ENCODE peak calls at places on chromosomes 11 and 22, in nine cellular contexts. S is GM12878; N is sigmoid colon; Y is CD8-positive, alpha-beta T cell; A is effector memory CD4-positive, alpha-beta T cell; P is right lobe of liver; H is CD8-positive, alpha-beta memory T cell; E is kidney; I is GM12865. K is an unnamed sample.
A peak's percentile ranks its signal among the peaks of the same experiment; 100 is the strongest.

GRCh38 chr22:46798366-46799057 is 36.1 kb downstream of the TBC1D22A start:
- DNase-seq in S (no peak), E (peak; percentile 92), A (peak; percentile 28), Y (peak; percentile 58), H (peak; percentile 51), N (peak; percentile 77), I (peak; percentile 82), P (peak; percentile 87), K (peak; percentile 75)

GRCh38 chr22:41417622-41418390 is 28.8 kb downstream of the TOB2 start:
- DNase-seq in P (peak; percentile 95), Y (no peak), S (no peak), A (no peak), N (peak; percentile 99), H (no peak), E (peak; percentile 97), I (no peak), K (no peak)

GRCh38 chr11:134634897-134635831 is 223.1 kb upstream of the B3GAT1 start:
- DNase-seq in E (peak; percentile 41), N (no peak), I (no peak), P (no peak), H (no peak), A (no peak), Y (no peak), S (no peak), K (no peak)

GRCh38 chr22:30062934-30063333 is 17.3 kb upstream of the HORMAD2 start:
- DNase-seq in I (no peak), E (no peak), N (no peak), H (no peak), P (no peak), Y (no peak), A (no peak), S (no peak), K (no peak)

GRCh38 chr11:125457814-125458343 is 38.2 kb downstream of the FEZ1 start:
- DNase-seq in N (peak; percentile 77), S (no peak), E (peak; percentile 82), Y (no peak), P (peak; percentile 35), I (no peak), A (no peak), H (no peak), K (peak; percentile 16)

GRCh38 chr11:63939351-63939920 is 634 bp downstream of the NAA40 start:
- DNase-seq in A (no peak), I (no peak), S (no peak), H (no peak), P (no peak), E (no peak), Y (no peak), N (no peak), K (peak; percentile 44)

GRCh38 chr11:59668188-59668949 is 468 bp downstream of the PATL1 start:
- DNase-seq in Y (no peak), I (peak; percentile 77), P (peak; percentile 70), S (no peak), A (peak; percentile 74), N (peak; percentile 86), H (no peak), E (peak; percentile 88), K (peak; percentile 63)

GRCh38 chr11:8638300-8638699 is 44.2 kb downstream of the TRIM66 start:
- DNase-seq in N (no peak), A (no peak), E (no peak), H (no peak), S (no peak), I (no peak), P (no peak), Y (no peak), K (peak; percentile 27)

DNA sequence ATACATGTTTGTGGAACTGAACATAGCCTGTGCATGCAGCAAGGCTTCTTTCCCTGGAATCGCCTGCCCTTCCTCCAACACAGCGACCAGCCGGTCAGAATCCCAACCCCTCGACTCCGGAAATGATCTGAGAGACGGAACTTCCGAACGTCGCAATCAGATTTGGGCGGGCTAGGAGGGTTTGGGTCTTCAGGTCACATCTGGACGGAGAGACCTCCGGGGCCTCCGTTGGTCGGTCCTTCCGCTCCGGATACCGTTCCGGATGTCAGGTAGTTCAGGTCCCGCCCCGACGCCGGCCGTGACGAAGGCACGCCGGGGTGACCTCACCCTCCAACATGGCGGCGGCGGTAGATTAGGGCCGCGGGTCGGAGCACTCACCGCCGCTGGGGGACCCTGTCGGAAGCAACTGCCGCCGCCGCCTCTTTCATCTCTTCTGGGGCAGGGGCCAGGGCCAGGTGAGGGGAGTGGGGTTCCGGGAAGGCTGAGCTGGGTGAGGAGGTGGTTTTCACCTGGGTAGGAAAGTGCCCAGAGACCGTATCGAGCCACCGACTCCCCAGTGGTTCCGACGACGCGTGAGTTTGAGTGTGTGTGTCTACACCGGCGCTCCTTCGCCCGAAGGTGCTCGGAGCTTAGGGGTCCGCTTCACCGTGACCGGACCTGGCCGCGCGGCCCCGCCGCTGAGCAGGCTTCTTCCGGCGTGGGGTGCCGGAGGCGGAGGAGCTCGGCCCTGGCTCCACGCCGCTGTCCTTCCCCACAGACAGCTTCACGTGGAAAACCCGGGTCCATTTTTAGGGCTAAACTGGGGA is at the start of gene BCL2L13:
- DNase-seq in A (peak; percentile 76), N (peak; percentile 96), P (peak; percentile 94), I (peak; percentile 96), E (peak; percentile 97), Y (peak; percentile 73), H (peak; percentile 85), S (peak; percentile 57), K (peak; percentile 96)
- H3K4me3 ChIP-seq in A (peak within 1 kb of the TSS; percentile 79), N (peak within 1 kb of the TSS; percentile 97), P (peak within 1 kb of the TSS; percentile 91), I (peak within 1 kb of the TSS; percentile 71), E (peak within 1 kb of the TSS; percentile 95), Y (peak within 1 kb of the TSS; percentile 67), H (peak within 1 kb of the TSS; percentile 85), S (peak within 1 kb of the TSS; percentile 92), K (peak within 1 kb of the TSS; percentile 86)

DNA sequence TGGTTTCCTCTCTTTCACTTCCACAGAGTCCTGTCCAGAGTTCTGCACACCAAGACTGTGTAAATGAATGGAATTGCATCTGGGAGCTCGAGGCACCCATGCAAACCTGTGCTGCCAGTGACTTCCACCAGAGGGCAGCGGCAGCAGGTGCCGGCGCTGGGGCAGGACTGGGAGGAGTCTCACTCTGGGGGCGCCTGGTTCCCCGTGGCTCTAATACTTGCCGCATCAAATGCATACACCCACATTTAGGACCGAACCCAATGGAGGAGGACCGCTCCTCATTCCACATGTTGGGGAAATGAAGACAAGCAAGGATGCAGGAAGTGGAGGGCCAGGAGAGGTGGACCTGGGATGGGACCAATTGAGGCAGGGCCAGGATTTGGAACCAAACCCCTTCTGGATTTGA is 1.1 kb upstream of the CD6 start:
- DNase-seq in P (peak; percentile 63), S (no peak), H (peak; percentile 74), A (peak; percentile 68), E (no peak), N (no peak), I (peak; percentile 77), Y (peak; percentile 66), K (peak; percentile 35)
- H3K4me3 ChIP-seq in P (no peak overlapping the region), S (no peak overlapping the region), H (peak overlapping the region; percentile 93), A (peak overlapping the region; percentile 96), E (no peak overlapping the region), N (no peak overlapping the region), I (no peak overlapping the region), Y (peak overlapping the region; percentile 80), K (no peak overlapping the region)

DNA sequence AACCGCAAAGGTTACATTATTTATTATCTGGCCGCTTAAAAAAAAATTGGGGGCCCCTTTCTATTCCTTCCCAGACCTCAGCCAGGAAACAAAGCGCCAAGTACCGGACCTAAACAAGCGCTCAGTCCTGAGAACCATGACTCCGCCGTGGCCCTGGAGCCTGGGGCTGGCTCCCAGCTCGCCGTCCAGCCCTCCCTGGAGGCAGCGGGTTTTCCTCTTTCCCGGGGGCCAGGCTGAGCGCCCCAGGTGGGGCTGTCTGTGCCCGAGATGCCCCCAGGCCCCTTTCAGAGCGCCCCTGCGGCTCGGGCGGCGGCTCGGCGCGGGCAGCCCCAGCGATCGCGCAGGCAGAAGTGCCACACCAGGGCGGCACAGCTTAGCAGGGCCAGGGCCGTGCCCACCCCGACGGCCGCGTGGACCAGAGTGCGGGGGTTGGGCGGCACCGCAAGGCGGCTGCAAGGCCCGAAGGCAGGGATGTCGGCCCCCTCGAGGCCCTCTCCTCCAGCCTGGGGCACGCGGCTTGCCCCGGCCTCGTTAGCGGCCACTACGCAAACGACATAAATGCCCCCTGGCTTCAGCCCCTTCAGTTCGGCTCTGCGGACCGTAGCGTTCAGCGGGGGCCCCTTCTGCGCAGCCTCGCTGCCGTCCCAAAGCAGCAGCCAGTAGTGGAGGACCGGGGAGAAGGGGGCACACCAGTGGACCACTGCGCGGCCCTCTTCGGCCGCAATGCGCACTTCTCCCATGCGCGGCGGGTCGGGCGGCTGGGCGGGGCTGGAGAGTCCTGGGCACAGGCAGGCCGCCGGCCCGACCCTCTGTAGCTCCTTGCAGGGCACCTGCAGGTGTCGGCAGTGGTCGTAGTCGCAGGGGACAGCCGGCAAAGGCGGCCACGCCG is 1.6 kb downstream of the LRRN4CL start:
- DNase-seq in I (no peak), S (no peak), E (peak; percentile 72), Y (no peak), A (no peak), P (no peak), N (peak; percentile 69), H (no peak), K (no peak)
- H3K4me3 ChIP-seq in I (no peak overlapping the region), S (no peak overlapping the region), E (peak overlapping the region; percentile 32), Y (no peak overlapping the region), A (no peak overlapping the region), P (no peak overlapping the region), N (peak overlapping the region; percentile 24), H (no peak overlapping the region), K (peak overlapping the region; percentile 27)

GRCh38 chr11:266676-267439 is 11.3 kb upstream of the NLRP6 start:
- DNase-seq in H (peak; percentile 51), Y (no peak), P (peak; percentile 20), A (peak; percentile 41), S (no peak), E (peak; percentile 68), N (no peak), I (no peak), K (peak; percentile 19)

GRCh38 chr11:267491-267994 is 10.7 kb upstream of the NLRP6 start:
- DNase-seq in E (peak; percentile 86), P (peak; percentile 61), H (peak; percentile 69), N (peak; percentile 84), Y (no peak), A (peak; percentile 45), S (peak; percentile 35), I (peak; percentile 85), K (no peak)

GRCh38 chr11:270451-271208 is 7.6 kb upstream of the NLRP6 start:
- DNase-seq in N (no peak), H (no peak), E (peak; percentile 79), S (no peak), I (no peak), A (no peak), Y (no peak), P (peak; percentile 19), K (no peak)

GRCh38 chr11:271316-271715 is 6.9 kb upstream of the NLRP6 start:
- DNase-seq in E (peak; percentile 69), Y (no peak), I (no peak), H (no peak), A (no peak), S (no peak), N (no peak), P (no peak), K (no peak)

GRCh38 chr11:269146-269890 is 8.9 kb upstream of the NLRP6 start:
- DNase-seq in Y (no peak), I (peak; percentile 96), N (no peak), S (peak; percentile 99), P (no peak), E (peak; percentile 39), H (peak; percentile 86), A (no peak), K (peak; percentile 64)
- H3K4me3 ChIP-seq in Y (peak overlapping the region; percentile 38), I (peak overlapping the region; percentile 95), N (no peak overlapping the region), S (peak overlapping the region; percentile 78), P (no peak overlapping the region), E (peak overlapping the region; percentile 17), H (peak overlapping the region; percentile 49), A (peak overlapping the region; percentile 31), K (peak overlapping the region; percentile 38)

GRCh38 chr11:68854273-68854958 is 12.7 kb upstream of the CPT1A start:
- DNase-seq in N (no peak), Y (no peak), P (no peak), S (no peak), H (no peak), I (no peak), A (no peak), E (peak; percentile 60), K (no peak)
- H3K4me3 ChIP-seq in N (no peak overlapping the region), Y (no peak overlapping the region), P (peak overlapping the region; percentile 35), S (no peak overlapping the region), H (no peak overlapping the region), I (no peak overlapping the region), A (no peak overlapping the region), E (no peak overlapping the region), K (peak overlapping the region; percentile 63)

K was measured in fibroblast of villous mesenchyme.